ENCODE peak calls at places on chromosomes 3 and 15, in nine cellular contexts. U, W, D, S, E, J, T, A and N are unnamed samples.
A peak's percentile ranks its signal among the peaks of the same experiment; 100 is the strongest.

GRCh38 chr3:180036678-180037455 is at the start of gene PEX5L:
- DNase-seq in U (no peak), W (peak; percentile 48), D (no peak), S (peak; percentile 64), E (no peak), J (no peak), T (no peak), A (peak; percentile 77), N (no peak)

GRCh38 chr3:13839766-13840340 is 40.0 kb downstream of the WNT7A start:
- DNase-seq in U (no peak), W (no peak), D (no peak), S (no peak), E (no peak), J (no peak), T (no peak), A (peak; percentile 64), N (no peak)

GRCh38 chr15:69578792-69579587 is 126.4 kb downstream of the RPLP1 start:
- DNase-seq in U (no peak), W (peak; percentile 92), D (no peak), S (no peak), E (no peak), J (peak; percentile 89), T (no peak), A (peak; percentile 97), N (no peak)

GRCh38 chr15:66789029-66790025 is 87.3 kb downstream of the SMAD6 start:
- DNase-seq in U (no peak), W (peak; percentile 51), D (peak; percentile 68), S (no peak), E (no peak), J (peak; percentile 62), T (no peak), A (peak; percentile 61), N (no peak)

GRCh38 chr15:88258021-88258641 is 1.6 kb upstream of the NTRK3 start:
- DNase-seq in U (no peak), W (peak; percentile 53), D (peak; percentile 47), S (peak; percentile 74), E (no peak), J (no peak), T (no peak), A (no peak), N (no peak)

GRCh38 chr15:43212951-43213350 is 7.9 kb downstream of the EPB42 start:
- DNase-seq in U (no peak), W (no peak), D (no peak), S (no peak), E (no peak), J (no peak), T (no peak), A (no peak), N (no peak)

GRCh38 chr3:179146911-179147570 is 1.1 kb upstream of the PIK3CA start:
- DNase-seq in U (peak; percentile 8), W (peak; percentile 67), D (peak; percentile 86), S (peak; percentile 6), E (peak; percentile 29), J (no peak), T (no peak), A (peak; percentile 85), N (no peak)

GRCh38 chr15:49908571-49909295 is 210.3 kb downstream of the ATP8B4 start:
- DNase-seq in U (no peak), W (no peak), D (no peak), S (no peak), E (no peak), J (no peak), T (no peak), A (no peak), N (no peak)

GRCh38 chr3:194577985-194578905 is 55.0 kb downstream of the TMEM44 start:
- DNase-seq in U (peak; percentile 24), W (peak; percentile 86), D (no peak), S (no peak), E (no peak), J (peak; percentile 71), T (no peak), A (peak; percentile 94), N (no peak)

GRCh38 chr3:169238562-169238961 is 424.9 kb downstream of the MECOM start:
- DNase-seq in U (no peak), W (no peak), D (peak; percentile 11), S (no peak), E (no peak), J (no peak), T (no peak), A (no peak), N (no peak)

GRCh38 chr3:170128977-170129431 is 52.5 kb downstream of the PHC3 start:
- DNase-seq in U (no peak), W (no peak), D (no peak), S (no peak), E (no peak), J (no peak), T (no peak), A (peak; percentile 21), N (no peak)

GRCh38 chr3:99834584-99834957 is 16.9 kb downstream of the CMSS1 start:
- DNase-seq in U (no peak), W (no peak), D (no peak), S (no peak), E (no peak), J (no peak), T (no peak), A (no peak), N (no peak)

GRCh38 chr3:184766555-184767261 is 45.3 kb upstream of the VPS8 start:
- DNase-seq in U (no peak), W (peak; percentile 62), D (peak; percentile 66), S (no peak), E (no peak), J (no peak), T (no peak), A (no peak), N (no peak)

GRCh38 chr3:54917172-54917571 is 10.7 kb downstream of the LRTM1 start:
- DNase-seq in U (no peak), W (no peak), D (no peak), S (no peak), E (no peak), J (no peak), T (no peak), A (no peak), N (no peak)

GRCh38 chr3:72317491-72317890 is 530.8 kb downstream of the SHQ1 start:
- DNase-seq in U (no peak), W (no peak), D (no peak), S (no peak), E (no peak), J (no peak), T (no peak), A (no peak), N (no peak)

GRCh38 chr15:97196066-97197027 is 764.2 kb upstream of the ARRDC4 start:
- DNase-seq in U (no peak), W (no peak), D (no peak), S (no peak), E (no peak), J (no peak), T (no peak), A (no peak), N (no peak)

GRCh38 chr15:74955796-74956647 is 550 bp downstream of the RPP25 start:
- DNase-seq in U (peak; percentile 54), W (no peak), D (peak; percentile 84), S (peak; percentile 49), E (peak; percentile 42), J (peak; percentile 91), T (peak; percentile 43), A (no peak), N (peak; percentile 18)

GRCh38 chr15:23708332-23708731 is 21.2 kb upstream of the NDN start:
- DNase-seq in U (no peak), W (no peak), D (no peak), S (no peak), E (no peak), J (no peak), T (no peak), A (no peak), N (no peak)

GRCh38 chr3:188468672-188469071 is 314.7 kb downstream of the LPP start:
- DNase-seq in U (no peak), W (peak; percentile 8), D (no peak), S (peak; percentile 38), E (no peak), J (peak; percentile 91), T (no peak), A (no peak), N (no peak)

GRCh38 chr15:68768321-68768720 is 52.4 kb downstream of the ANP32A start:
- DNase-seq in U (no peak), W (no peak), D (no peak), S (no peak), E (no peak), J (no peak), T (no peak), A (peak; percentile 62), N (no peak)

GRCh38 chr3:191005790-191006189 is 143.3 kb upstream of the GMNC start:
- DNase-seq in U (no peak), W (no peak), D (no peak), S (no peak), E (no peak), J (no peak), T (no peak), A (no peak), N (no peak)

GRCh38 chr3:188345223-188345622 is 191.3 kb downstream of the LPP start:
- DNase-seq in U (no peak), W (peak; percentile 83), D (no peak), S (no peak), E (no peak), J (no peak), T (no peak), A (no peak), N (no peak)

GRCh38 chr15:85752591-85752990 is 42.1 kb downstream of the KLHL25 start:
- DNase-seq in U (no peak), W (peak; percentile 21), D (no peak), S (no peak), E (no peak), J (no peak), T (no peak), A (peak; percentile 22), N (no peak)

GRCh38 chr3:34260266-34260990 is 462.0 kb downstream of the PDCD6IP start:
- DNase-seq in U (no peak), W (peak; percentile 33), D (peak; percentile 74), S (peak; percentile 12), E (no peak), J (peak; percentile 77), T (no peak), A (peak; percentile 62), N (no peak)

GRCh38 chr3:150014782-150015181 is 44.1 kb upstream of the PFN2 start:
- DNase-seq in U (no peak), W (no peak), D (no peak), S (no peak), E (no peak), J (no peak), T (no peak), A (no peak), N (no peak)